ENCODE peak calls at places on chromosomes 4 and X, in six cellular contexts. W is HFF-Myc, U is GDM1, Z is GM13977, E is SJSA1, K is smooth muscle cell of the brain vasculature. C is an unnamed sample.
A peak's percentile ranks its signal among the peaks of the same experiment; 100 is the strongest.

GRCh38 chr4:124527364-124527763 is 185.2 kb downstream of the ANKRD50 start:
- DNase-seq in W (no peak), U (no peak), Z (no peak), E (no peak), K (no peak), C (no peak)

GRCh38 chr4:177519481-177520270 is 77.4 kb upstream of the AGA start:
- DNase-seq in W (no peak), U (no peak), Z (no peak), E (no peak), K (no peak), C (no peak)

GRCh38 chr4:144355809-144356757 is 215.6 kb upstream of the GYPA start:
- DNase-seq in W (peak; percentile 78), U (peak; percentile 18), Z (peak; percentile 17), E (peak; percentile 99), K (peak; percentile 97), C (peak; percentile 89)

GRCh38 chrX:538311-538710 is 92.3 kb upstream of the SHOX start:
- DNase-seq in W (no peak), U (no peak), Z (no peak), E (no peak), K (no peak), C (no peak)

GRCh38 chr4:2560167-2560566 is 23.7 kb downstream of the FAM193A start:
- DNase-seq in W (no peak), U (no peak), Z (no peak), E (no peak), K (no peak), C (no peak)

GRCh38 chr4:70637239-70637920 is 8.8 kb downstream of the ENAM start:
- DNase-seq in W (no peak), U (no peak), Z (no peak), E (no peak), K (no peak), C (no peak)

GRCh38 chr4:40897557-40898203 is 147.9 kb downstream of the NSUN7 start:
- DNase-seq in W (peak; percentile 48), U (peak; percentile 12), Z (peak; percentile 79), E (peak; percentile 24), K (peak; percentile 56), C (peak; percentile 56)

GRCh38 chr4:147581601-147582350 is 35.4 kb upstream of the TMEM184C start:
- DNase-seq in W (no peak), U (no peak), Z (no peak), E (no peak), K (no peak), C (peak; percentile 72)

GRCh38 chrX:17706676-17707075 is 30.6 kb upstream of the SCML1 start:
- DNase-seq in W (no peak), U (no peak), Z (no peak), E (no peak), K (no peak), C (peak; percentile 79)

GRCh38 chr4:1783970-1784369 is 9.1 kb upstream of the FGFR3 start:
- DNase-seq in W (no peak), U (no peak), Z (no peak), E (no peak), K (no peak), C (no peak)

GRCh38 chr4:8835521-8836365 is 35.9 kb downstream of the HMX1 start:
- DNase-seq in W (no peak), U (no peak), Z (no peak), E (no peak), K (no peak), C (no peak)

GRCh38 chrX:114611018-114611619 is 27.2 kb downstream of the HTR2C start:
- DNase-seq in W (peak; percentile 14), U (no peak), Z (peak; percentile 45), E (peak; percentile 1), K (peak; percentile 12), C (peak; percentile 22)

GRCh38 chrX:37420756-37421155 is 71.6 kb downstream of the PRRG1 start:
- DNase-seq in W (no peak), U (no peak), Z (no peak), E (no peak), K (no peak), C (no peak)

GRCh38 chrX:48793935-48794334 is 7.5 kb downstream of the GATA1 start:
- DNase-seq in W (no peak), U (no peak), Z (no peak), E (no peak), K (no peak), C (no peak)

GRCh38 chr4:96652158-96652557 is 812.3 kb downstream of the PDHA2 start:
- DNase-seq in W (no peak), U (no peak), Z (no peak), E (no peak), K (no peak), C (peak; percentile 19)

GRCh38 chr4:169098054-169098896 is 88.2 kb upstream of the CBR4 start:
- DNase-seq in W (no peak), U (peak; percentile 91), Z (peak; percentile 37), E (no peak), K (no peak), C (peak; percentile 70)

GRCh38 chr4:8270912-8271815 is 1.6 kb downstream of the HTRA3 start:
- DNase-seq in W (no peak), U (no peak), Z (no peak), E (no peak), K (no peak), C (no peak)

GRCh38 chr4:62550106-62550505 is 1350.0 kb downstream of the ADGRL3 start:
- DNase-seq in W (no peak), U (no peak), Z (no peak), E (no peak), K (no peak), C (no peak)

GRCh38 chr4:7347981-7348380 is 86.7 kb downstream of the PSAPL1 start:
- DNase-seq in W (no peak), U (no peak), Z (no peak), E (no peak), K (no peak), C (no peak)

GRCh38 chr4:166675411-166675810 is 558.9 kb downstream of the SPOCK3 start:
- DNase-seq in W (no peak), U (no peak), Z (no peak), E (no peak), K (no peak), C (peak; percentile 60)

GRCh38 chrX:107738768-107739167 is 36.8 kb downstream of the TSC22D3 start:
- DNase-seq in W (no peak), U (no peak), Z (no peak), E (no peak), K (no peak), C (no peak)

C was measured in bronchial epithelial cell.